ENCODE peak calls at places on chromosomes 4 and X, in five cellular contexts. One of them, this sample, is unnamed.

GRCh38 chr4:80017125-80017854 is 55.7 kb downstream of the ANTXR2 start:
- DNase-seq in neuronal stem cell: no peak
- DNase-seq in esophagus squamous epithelium: no peak
- DNase-seq in suprapubic skin: no peak
- DNase-seq in prostate gland: no peak
- DNase-seq in this sample: no peak

GRCh38 chr4:76801621-76802545 is 96.1 kb downstream of the SOWAHB start:
- DNase-seq in neuronal stem cell: peak; percentile 24
- DNase-seq in esophagus squamous epithelium: no peak
- DNase-seq in suprapubic skin: no peak
- DNase-seq in prostate gland: no peak
- DNase-seq in this sample: no peak

GRCh38 chr4:8182858-8183725 is 16.0 kb upstream of the SH3TC1 start:
- DNase-seq in neuronal stem cell: no peak
- DNase-seq in esophagus squamous epithelium: no peak
- DNase-seq in suprapubic skin: no peak
- DNase-seq in prostate gland: peak; percentile 94
- DNase-seq in this sample: no peak

GRCh38 chr4:8869002-8869878 is 2.4 kb downstream of the HMX1 start:
- DNase-seq in neuronal stem cell: no peak
- DNase-seq in esophagus squamous epithelium: no peak
- DNase-seq in suprapubic skin: no peak
- DNase-seq in prostate gland: no peak
- DNase-seq in this sample: no peak

GRCh38 chr4:107279729-107280128 is 243.6 kb upstream of the DKK2 start:
- DNase-seq in neuronal stem cell: no peak
- DNase-seq in esophagus squamous epithelium: no peak
- DNase-seq in suprapubic skin: no peak
- DNase-seq in prostate gland: no peak
- DNase-seq in this sample: no peak

GRCh38 chr4:69727412-69727811 is 33.0 kb downstream of the SULT1B1 start:
- DNase-seq in neuronal stem cell: no peak
- DNase-seq in esophagus squamous epithelium: no peak
- DNase-seq in suprapubic skin: no peak
- DNase-seq in prostate gland: no peak
- DNase-seq in this sample: no peak

GRCh38 chr4:141153751-141154510 is 20.7 kb upstream of the RNF150 start:
- DNase-seq in neuronal stem cell: no peak
- DNase-seq in esophagus squamous epithelium: no peak
- DNase-seq in suprapubic skin: no peak
- DNase-seq in prostate gland: peak; percentile 49
- DNase-seq in this sample: no peak

GRCh38 chr4:124139044-124139443 is 573.5 kb downstream of the ANKRD50 start:
- DNase-seq in neuronal stem cell: no peak
- DNase-seq in esophagus squamous epithelium: no peak
- DNase-seq in suprapubic skin: no peak
- DNase-seq in prostate gland: no peak
- DNase-seq in this sample: no peak

GRCh38 chr4:144709793-144710525 is 64.0 kb downstream of the HHIP start:
- DNase-seq in neuronal stem cell: no peak
- DNase-seq in esophagus squamous epithelium: no peak
- DNase-seq in suprapubic skin: no peak
- DNase-seq in prostate gland: no peak
- DNase-seq in this sample: no peak

GRCh38 chr4:95835672-95836071 is 4.2 kb upstream of the PDHA2 start:
- DNase-seq in neuronal stem cell: peak; percentile 24
- DNase-seq in esophagus squamous epithelium: no peak
- DNase-seq in suprapubic skin: no peak
- DNase-seq in prostate gland: no peak
- DNase-seq in this sample: peak; percentile 50

GRCh38 chr4:122156819-122157218 is 4.7 kb downstream of the BLTP1 start:
- DNase-seq in neuronal stem cell: no peak
- DNase-seq in esophagus squamous epithelium: no peak
- DNase-seq in suprapubic skin: no peak
- DNase-seq in prostate gland: no peak
- DNase-seq in this sample: no peak

GRCh38 chr4:16413794-16414555 is 187.7 kb upstream of the TAPT1 start:
- DNase-seq in neuronal stem cell: no peak
- DNase-seq in esophagus squamous epithelium: no peak
- DNase-seq in suprapubic skin: no peak
- DNase-seq in prostate gland: no peak
- DNase-seq in this sample: no peak

GRCh38 chr4:25863906-25864418 is 1.2 kb upstream of the SEL1L3 start:
- DNase-seq in neuronal stem cell: no peak
- DNase-seq in esophagus squamous epithelium: no peak
- DNase-seq in suprapubic skin: no peak
- DNase-seq in prostate gland: no peak
- DNase-seq in this sample: peak; percentile 56

GRCh38 chr4:10529256-10529890 is 72.1 kb upstream of the ZNF518B start:
- DNase-seq in neuronal stem cell: no peak
- DNase-seq in esophagus squamous epithelium: no peak
- DNase-seq in suprapubic skin: no peak
- DNase-seq in prostate gland: no peak
- DNase-seq in this sample: no peak

GRCh38 chrX:13885591-13885990 is 68.7 kb upstream of the GPM6B start:
- DNase-seq in neuronal stem cell: no peak
- DNase-seq in esophagus squamous epithelium: no peak
- DNase-seq in suprapubic skin: no peak
- DNase-seq in prostate gland: no peak
- DNase-seq in this sample: no peak

GRCh38 chrX:13891367-13892146 is 74.7 kb upstream of the GPM6B start:
- DNase-seq in neuronal stem cell: no peak
- DNase-seq in esophagus squamous epithelium: no peak
- DNase-seq in suprapubic skin: no peak
- DNase-seq in prostate gland: no peak
- DNase-seq in this sample: no peak

GRCh38 chrX:13892856-13893255 is 76.0 kb upstream of the GPM6B start:
- DNase-seq in neuronal stem cell: no peak
- DNase-seq in esophagus squamous epithelium: no peak
- DNase-seq in suprapubic skin: no peak
- DNase-seq in prostate gland: no peak
- DNase-seq in this sample: no peak

GRCh38 chrX:13890806-13891205 is 73.9 kb upstream of the GPM6B start:
- DNase-seq in neuronal stem cell: no peak
- DNase-seq in esophagus squamous epithelium: no peak
- DNase-seq in suprapubic skin: no peak
- DNase-seq in prostate gland: no peak
- DNase-seq in this sample: no peak

GRCh38 chrX:13888284-13888683 is 71.4 kb upstream of the GPM6B start:
- DNase-seq in neuronal stem cell: no peak
- DNase-seq in esophagus squamous epithelium: no peak
- DNase-seq in suprapubic skin: no peak
- DNase-seq in prostate gland: no peak
- DNase-seq in this sample: no peak
- H3K4me3 ChIP-seq in neuronal stem cell: no peak overlapping the region
- H3K4me3 ChIP-seq in esophagus squamous epithelium: no peak overlapping the region
- H3K4me3 ChIP-seq in suprapubic skin: no peak overlapping the region
- H3K4me3 ChIP-seq in prostate gland: no peak overlapping the region
- H3K4me3 ChIP-seq in this sample: no peak overlapping the region

DNA sequence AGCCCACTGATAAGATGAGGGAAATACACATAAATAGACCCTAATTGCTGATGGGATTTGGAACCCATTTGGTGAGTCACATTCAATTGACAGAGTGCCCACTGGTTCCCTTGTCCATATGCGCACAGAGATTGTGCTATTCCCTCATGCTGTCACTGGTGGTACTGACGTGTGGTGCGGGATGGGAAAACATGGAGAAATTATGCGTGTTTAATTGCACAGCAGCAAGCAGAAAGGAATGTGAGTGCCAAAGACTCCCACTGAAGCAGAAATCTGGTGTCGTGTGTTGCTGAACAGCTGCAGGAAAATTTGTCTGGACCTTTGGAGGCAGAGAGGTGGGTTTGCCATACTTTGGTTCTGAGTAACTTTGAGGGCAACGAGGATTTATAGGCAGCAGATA is 92.2 kb downstream of the NHSL2 start:
- DNase-seq in neuronal stem cell: no peak
- DNase-seq in esophagus squamous epithelium: no peak
- DNase-seq in suprapubic skin: no peak
- DNase-seq in prostate gland: no peak
- DNase-seq in this sample: no peak
- H3K27ac ChIP-seq in neuronal stem cell: no peak overlapping the region
- H3K27ac ChIP-seq in esophagus squamous epithelium: no peak overlapping the region
- H3K27ac ChIP-seq in suprapubic skin: no peak overlapping the region
- H3K27ac ChIP-seq in prostate gland: no peak overlapping the region
- H3K27ac ChIP-seq in this sample: peak overlapping the region; percentile 3

GRCh38 chr4:118723369-118723768 is 38.2 kb downstream of the METTL14 start:
- DNase-seq in neuronal stem cell: no peak
- DNase-seq in esophagus squamous epithelium: no peak
- DNase-seq in suprapubic skin: no peak
- DNase-seq in prostate gland: no peak
- DNase-seq in this sample: no peak
- H3K36me3 ChIP-seq in neuronal stem cell: peaks cover 9% of the 10 kb centered on the region
- H3K36me3 ChIP-seq in esophagus squamous epithelium: no peaks in the 10 kb centered on the region
- H3K36me3 ChIP-seq in suprapubic skin: peaks cover 61% of the 10 kb centered on the region
- H3K36me3 ChIP-seq in prostate gland: no peaks in the 10 kb centered on the region
- H3K36me3 ChIP-seq in this sample: peaks cover 19% of the 10 kb centered on the region

GRCh38 chr4:97493815-97494518 is 649.3 kb downstream of the STPG2 start:
- DNase-seq in neuronal stem cell: no peak
- DNase-seq in esophagus squamous epithelium: no peak
- DNase-seq in suprapubic skin: no peak
- DNase-seq in prostate gland: no peak
- DNase-seq in this sample: no peak

GRCh38 chr4:97496298-97496873 is 646.9 kb downstream of the STPG2 start:
- DNase-seq in neuronal stem cell: no peak
- DNase-seq in esophagus squamous epithelium: no peak
- DNase-seq in suprapubic skin: no peak
- DNase-seq in prostate gland: peak; percentile 28
- DNase-seq in this sample: no peak

DNA sequence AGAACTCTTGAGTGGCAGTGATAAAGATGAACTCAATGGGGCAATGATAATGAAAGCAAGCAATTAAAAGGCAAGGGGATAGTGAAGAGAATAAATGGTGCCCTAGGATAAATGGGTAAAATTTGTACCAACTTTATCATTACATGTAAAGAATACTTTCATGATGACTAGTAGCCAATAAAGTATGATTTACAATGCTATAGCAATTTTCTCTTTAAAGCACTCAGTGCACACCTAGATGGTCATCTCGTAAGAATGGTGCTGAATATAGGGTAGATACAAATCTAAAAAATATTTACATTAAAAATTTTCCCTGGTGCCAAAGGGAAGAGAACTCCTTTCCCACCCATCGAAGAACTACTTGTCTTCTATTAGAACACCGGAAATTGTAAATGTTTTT is 651.4 kb downstream of the STPG2 start:
- DNase-seq in neuronal stem cell: no peak
- DNase-seq in esophagus squamous epithelium: no peak
- DNase-seq in suprapubic skin: no peak
- DNase-seq in prostate gland: no peak
- DNase-seq in this sample: no peak
- H3K4me3 ChIP-seq in neuronal stem cell: no peak overlapping the region
- H3K4me3 ChIP-seq in esophagus squamous epithelium: no peak overlapping the region
- H3K4me3 ChIP-seq in suprapubic skin: no peak overlapping the region
- H3K4me3 ChIP-seq in prostate gland: no peak overlapping the region
- H3K4me3 ChIP-seq in this sample: no peak overlapping the region